ENCODE peak calls at places on chromosomes 6 and 20, in ten cellular contexts. One of them, this sample, is unnamed.

GRCh38 chr20:43975096-43975768 is 60.6 kb downstream of the TOX2 start:
- DNase-seq in GM23338: no peak
- DNase-seq in heart right ventricle: no peak
- DNase-seq in coronary artery: no peak
- DNase-seq in cardiac fibroblast: peak; percentile 60
- DNase-seq in NB4: peak; percentile 16
- DNase-seq in endothelial cell of umbilical vein: no peak
- DNase-seq in heart left ventricle: no peak
- DNase-seq in kidney: no peak
- DNase-seq in mammary epithelial cell: peak; percentile 85
- DNase-seq in this sample: no peak

GRCh38 chr6:14431375-14432330 is 314.1 kb downstream of the CD83 start:
- DNase-seq in GM23338: no peak
- DNase-seq in heart left ventricle: peak; percentile 60
- DNase-seq in endothelial cell of umbilical vein: no peak
- DNase-seq in heart right ventricle: no peak
- DNase-seq in cardiac fibroblast: no peak
- DNase-seq in coronary artery: no peak
- DNase-seq in mammary epithelial cell: no peak
- DNase-seq in NB4: no peak
- DNase-seq in kidney: no peak
- DNase-seq in this sample: no peak

GRCh38 chr6:138346302-138347195 is 31.2 kb upstream of the SMIM28 start:
- DNase-seq in coronary artery: no peak
- DNase-seq in heart right ventricle: no peak
- DNase-seq in kidney: no peak
- DNase-seq in mammary epithelial cell: peak; percentile 39
- DNase-seq in NB4: no peak
- DNase-seq in endothelial cell of umbilical vein: peak; percentile 67
- DNase-seq in cardiac fibroblast: peak; percentile 18
- DNase-seq in GM23338: peak; percentile 9
- DNase-seq in heart left ventricle: no peak
- DNase-seq in this sample: no peak

GRCh38 chr6:91278416-91278815 is 691.5 kb upstream of the MAP3K7 start:
- DNase-seq in endothelial cell of umbilical vein: no peak
- DNase-seq in cardiac fibroblast: no peak
- DNase-seq in kidney: no peak
- DNase-seq in GM23338: no peak
- DNase-seq in heart right ventricle: no peak
- DNase-seq in coronary artery: no peak
- DNase-seq in NB4: no peak
- DNase-seq in heart left ventricle: no peak
- DNase-seq in mammary epithelial cell: no peak
- DNase-seq in this sample: no peak

GRCh38 chr6:165389534-165389933 is 80.1 kb upstream of the C6orf118 start:
- DNase-seq in coronary artery: no peak
- DNase-seq in endothelial cell of umbilical vein: no peak
- DNase-seq in NB4: no peak
- DNase-seq in cardiac fibroblast: no peak
- DNase-seq in GM23338: no peak
- DNase-seq in mammary epithelial cell: no peak
- DNase-seq in heart right ventricle: no peak
- DNase-seq in kidney: no peak
- DNase-seq in heart left ventricle: no peak
- DNase-seq in this sample: no peak

GRCh38 chr6:498795-499231 is 107.3 kb downstream of the IRF4 start:
- DNase-seq in mammary epithelial cell: no peak
- DNase-seq in GM23338: no peak
- DNase-seq in kidney: no peak
- DNase-seq in heart left ventricle: no peak
- DNase-seq in cardiac fibroblast: no peak
- DNase-seq in coronary artery: no peak
- DNase-seq in heart right ventricle: no peak
- DNase-seq in endothelial cell of umbilical vein: no peak
- DNase-seq in NB4: peak; percentile 77
- DNase-seq in this sample: no peak

GRCh38 chr20:45987108-45987780 is 15.2 kb upstream of the ZNF335 start:
- DNase-seq in kidney: peak; percentile 89
- DNase-seq in mammary epithelial cell: peak; percentile 37
- DNase-seq in cardiac fibroblast: peak; percentile 65
- DNase-seq in heart left ventricle: peak; percentile 73
- DNase-seq in heart right ventricle: peak; percentile 75
- DNase-seq in GM23338: peak; percentile 92
- DNase-seq in endothelial cell of umbilical vein: peak; percentile 64
- DNase-seq in coronary artery: no peak
- DNase-seq in NB4: peak; percentile 85
- DNase-seq in this sample: peak; percentile 91

GRCh38 chr6:62808575-62809293 is 402.5 kb upstream of the FKBP1C start:
- DNase-seq in cardiac fibroblast: no peak
- DNase-seq in GM23338: no peak
- DNase-seq in mammary epithelial cell: no peak
- DNase-seq in endothelial cell of umbilical vein: no peak
- DNase-seq in kidney: no peak
- DNase-seq in heart right ventricle: no peak
- DNase-seq in heart left ventricle: no peak
- DNase-seq in NB4: no peak
- DNase-seq in coronary artery: no peak
- DNase-seq in this sample: no peak

GRCh38 chr6:36290668-36291620 is 21.1 kb downstream of the PNPLA1 start:
- DNase-seq in GM23338: no peak
- DNase-seq in cardiac fibroblast: peak; percentile 31
- DNase-seq in NB4: peak; percentile 93
- DNase-seq in heart left ventricle: no peak
- DNase-seq in mammary epithelial cell: peak; percentile 15
- DNase-seq in heart right ventricle: no peak
- DNase-seq in coronary artery: no peak
- DNase-seq in endothelial cell of umbilical vein: peak; percentile 43
- DNase-seq in kidney: no peak
- DNase-seq in this sample: peak; percentile 52
- H3K4me3 ChIP-seq in GM23338: no peak overlapping the region
- H3K4me3 ChIP-seq in cardiac fibroblast: no peak overlapping the region
- H3K4me3 ChIP-seq in NB4: no peak overlapping the region
- H3K4me3 ChIP-seq in heart left ventricle: peak overlapping the region; percentile 19
- H3K4me3 ChIP-seq in mammary epithelial cell: no peak overlapping the region
- H3K4me3 ChIP-seq in heart right ventricle: peak overlapping the region; percentile 25
- H3K4me3 ChIP-seq in coronary artery: no peak overlapping the region
- H3K4me3 ChIP-seq in endothelial cell of umbilical vein: no peak overlapping the region
- H3K4me3 ChIP-seq in kidney: no peak overlapping the region
- H3K4me3 ChIP-seq in this sample: no peak overlapping the region

GRCh38 chr6:17885079-17885478 is 102.4 kb downstream of the KIF13A start:
- DNase-seq in endothelial cell of umbilical vein: no peak
- DNase-seq in coronary artery: no peak
- DNase-seq in heart right ventricle: no peak
- DNase-seq in mammary epithelial cell: peak; percentile 17
- DNase-seq in NB4: peak; percentile 54
- DNase-seq in cardiac fibroblast: no peak
- DNase-seq in heart left ventricle: no peak
- DNase-seq in kidney: no peak
- DNase-seq in GM23338: no peak
- DNase-seq in this sample: no peak

GRCh38 chr6:17883665-17884500 is 103.6 kb downstream of the KIF13A start:
- DNase-seq in heart right ventricle: no peak
- DNase-seq in endothelial cell of umbilical vein: no peak
- DNase-seq in heart left ventricle: no peak
- DNase-seq in GM23338: no peak
- DNase-seq in kidney: no peak
- DNase-seq in coronary artery: no peak
- DNase-seq in NB4: peak; percentile 34
- DNase-seq in cardiac fibroblast: no peak
- DNase-seq in mammary epithelial cell: no peak
- DNase-seq in this sample: no peak

GRCh38 chr6:17885889-17886576 is 101.4 kb downstream of the KIF13A start:
- DNase-seq in heart left ventricle: no peak
- DNase-seq in kidney: no peak
- DNase-seq in NB4: no peak
- DNase-seq in cardiac fibroblast: no peak
- DNase-seq in coronary artery: no peak
- DNase-seq in heart right ventricle: no peak
- DNase-seq in GM23338: no peak
- DNase-seq in endothelial cell of umbilical vein: no peak
- DNase-seq in mammary epithelial cell: no peak
- DNase-seq in this sample: no peak

GRCh38 chr6:17886891-17887290 is 100.5 kb downstream of the KIF13A start:
- DNase-seq in kidney: no peak
- DNase-seq in cardiac fibroblast: peak; percentile 32
- DNase-seq in heart left ventricle: no peak
- DNase-seq in heart right ventricle: no peak
- DNase-seq in GM23338: no peak
- DNase-seq in mammary epithelial cell: no peak
- DNase-seq in endothelial cell of umbilical vein: no peak
- DNase-seq in coronary artery: no peak
- DNase-seq in NB4: no peak
- DNase-seq in this sample: no peak

DNA sequence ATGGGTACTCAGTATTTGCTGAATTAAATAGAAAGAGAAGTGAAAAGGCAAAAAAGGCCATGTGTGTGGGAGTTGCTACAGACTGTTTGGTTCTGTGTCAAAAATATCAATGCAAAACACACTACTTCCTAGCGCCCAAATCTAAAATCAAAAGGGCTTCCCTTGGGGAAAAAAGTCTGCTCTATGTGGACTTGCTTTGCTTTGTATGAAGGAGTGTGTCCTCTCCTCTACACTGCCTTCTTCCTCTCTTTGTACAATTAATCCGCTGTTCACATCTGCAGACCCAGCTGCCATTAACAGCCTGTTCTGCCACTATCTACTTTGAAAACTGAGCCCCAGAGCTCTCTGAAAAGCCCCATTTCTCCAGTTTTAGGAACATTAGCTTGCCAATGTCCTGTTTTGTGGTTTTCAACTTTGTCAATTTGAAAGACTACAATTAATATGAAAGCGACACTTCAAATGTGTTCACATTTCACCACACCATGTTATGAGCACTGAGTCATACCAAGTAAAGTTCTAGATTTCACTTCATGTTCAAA is 102.9 kb downstream of the KIF13A start:
- DNase-seq in GM23338: no peak
- DNase-seq in heart right ventricle: no peak
- DNase-seq in coronary artery: no peak
- DNase-seq in heart left ventricle: no peak
- DNase-seq in mammary epithelial cell: no peak
- DNase-seq in cardiac fibroblast: no peak
- DNase-seq in kidney: no peak
- DNase-seq in endothelial cell of umbilical vein: no peak
- DNase-seq in NB4: peak; percentile 63
- DNase-seq in this sample: no peak
- H3K4me3 ChIP-seq in GM23338: no peak overlapping the region
- H3K4me3 ChIP-seq in heart right ventricle: peak overlapping the region; percentile 20
- H3K4me3 ChIP-seq in coronary artery: no peak overlapping the region
- H3K4me3 ChIP-seq in heart left ventricle: peak overlapping the region; percentile 15
- H3K4me3 ChIP-seq in mammary epithelial cell: no peak overlapping the region
- H3K4me3 ChIP-seq in cardiac fibroblast: no peak overlapping the region
- H3K4me3 ChIP-seq in kidney: no peak overlapping the region
- H3K4me3 ChIP-seq in endothelial cell of umbilical vein: no peak overlapping the region
- H3K4me3 ChIP-seq in NB4: peak overlapping the region; percentile 37
- H3K4me3 ChIP-seq in this sample: no peak overlapping the region

DNA sequence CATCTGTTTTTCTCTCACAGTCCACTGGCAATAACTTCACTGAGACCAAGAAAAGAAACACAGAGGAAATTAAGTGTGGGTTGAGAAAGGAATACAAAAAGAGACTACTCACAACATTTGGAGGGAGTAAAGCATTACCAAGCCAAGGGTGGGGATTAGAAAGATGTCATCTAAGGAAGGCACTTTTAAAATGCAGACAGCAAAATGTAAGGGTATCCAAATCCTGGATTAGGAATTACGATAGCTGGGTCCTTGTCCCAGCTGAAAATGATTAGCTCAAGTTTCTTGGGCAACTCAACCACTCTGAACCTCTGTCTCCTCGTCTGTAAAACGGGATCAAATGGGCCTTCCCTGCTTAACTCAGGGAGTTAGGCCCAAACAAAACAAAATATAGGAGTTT is 2.2 kb downstream of the LEMD2 start:
- DNase-seq in NB4: no peak
- DNase-seq in heart right ventricle: no peak
- DNase-seq in mammary epithelial cell: no peak
- DNase-seq in endothelial cell of umbilical vein: peak; percentile 8
- DNase-seq in cardiac fibroblast: no peak
- DNase-seq in kidney: no peak
- DNase-seq in GM23338: no peak
- DNase-seq in coronary artery: no peak
- DNase-seq in heart left ventricle: no peak
- DNase-seq in this sample: no peak
- H3K4me3 ChIP-seq in NB4: no peak overlapping the region
- H3K4me3 ChIP-seq in heart right ventricle: peak overlapping the region; percentile 91
- H3K4me3 ChIP-seq in mammary epithelial cell: peak overlapping the region; percentile 79
- H3K4me3 ChIP-seq in endothelial cell of umbilical vein: peak overlapping the region; percentile 76
- H3K4me3 ChIP-seq in cardiac fibroblast: no peak overlapping the region
- H3K4me3 ChIP-seq in kidney: no peak overlapping the region
- H3K4me3 ChIP-seq in GM23338: peak overlapping the region; percentile 86
- H3K4me3 ChIP-seq in coronary artery: peak overlapping the region; percentile 91
- H3K4me3 ChIP-seq in heart left ventricle: peak overlapping the region; percentile 93
- H3K4me3 ChIP-seq in this sample: no peak overlapping the region

GRCh38 chr6:69584913-69585729 is 211.7 kb downstream of the LMBRD1 start:
- DNase-seq in NB4: peak; percentile 34
- DNase-seq in endothelial cell of umbilical vein: no peak
- DNase-seq in GM23338: peak; percentile 8
- DNase-seq in mammary epithelial cell: no peak
- DNase-seq in coronary artery: no peak
- DNase-seq in heart left ventricle: no peak
- DNase-seq in cardiac fibroblast: peak; percentile 5
- DNase-seq in kidney: no peak
- DNase-seq in heart right ventricle: no peak
- DNase-seq in this sample: no peak

GRCh38 chr6:69584536-69584912 is 212.3 kb downstream of the LMBRD1 start:
- DNase-seq in NB4: no peak
- DNase-seq in heart left ventricle: no peak
- DNase-seq in coronary artery: no peak
- DNase-seq in kidney: no peak
- DNase-seq in GM23338: no peak
- DNase-seq in heart right ventricle: no peak
- DNase-seq in endothelial cell of umbilical vein: no peak
- DNase-seq in cardiac fibroblast: no peak
- DNase-seq in mammary epithelial cell: no peak
- DNase-seq in this sample: no peak

GRCh38 chr6:69578366-69578890 is 218.4 kb downstream of the LMBRD1 start:
- DNase-seq in endothelial cell of umbilical vein: no peak
- DNase-seq in GM23338: no peak
- DNase-seq in cardiac fibroblast: no peak
- DNase-seq in NB4: no peak
- DNase-seq in kidney: no peak
- DNase-seq in mammary epithelial cell: no peak
- DNase-seq in coronary artery: no peak
- DNase-seq in heart right ventricle: no peak
- DNase-seq in heart left ventricle: no peak
- DNase-seq in this sample: no peak

GRCh38 chr6:69581576-69581975 is 215.2 kb downstream of the LMBRD1 start:
- DNase-seq in coronary artery: no peak
- DNase-seq in endothelial cell of umbilical vein: no peak
- DNase-seq in kidney: no peak
- DNase-seq in heart right ventricle: no peak
- DNase-seq in cardiac fibroblast: no peak
- DNase-seq in heart left ventricle: no peak
- DNase-seq in NB4: no peak
- DNase-seq in GM23338: no peak
- DNase-seq in mammary epithelial cell: no peak
- DNase-seq in this sample: no peak

GRCh38 chr6:69580696-69581095 is 216.1 kb downstream of the LMBRD1 start:
- DNase-seq in NB4: no peak
- DNase-seq in coronary artery: no peak
- DNase-seq in heart right ventricle: no peak
- DNase-seq in GM23338: no peak
- DNase-seq in cardiac fibroblast: no peak
- DNase-seq in mammary epithelial cell: no peak
- DNase-seq in heart left ventricle: no peak
- DNase-seq in endothelial cell of umbilical vein: no peak
- DNase-seq in kidney: no peak
- DNase-seq in this sample: no peak
- H3K4me3 ChIP-seq in NB4: no peak overlapping the region
- H3K4me3 ChIP-seq in coronary artery: no peak overlapping the region
- H3K4me3 ChIP-seq in heart right ventricle: no peak overlapping the region
- H3K4me3 ChIP-seq in GM23338: no peak overlapping the region
- H3K4me3 ChIP-seq in cardiac fibroblast: no peak overlapping the region
- H3K4me3 ChIP-seq in mammary epithelial cell: no peak overlapping the region
- H3K4me3 ChIP-seq in heart left ventricle: no peak overlapping the region
- H3K4me3 ChIP-seq in endothelial cell of umbilical vein: no peak overlapping the region
- H3K4me3 ChIP-seq in kidney: no peak overlapping the region
- H3K4me3 ChIP-seq in this sample: no peak overlapping the region